ENCODE peak calls at places on chromosomes 11 and 22, in eight cellular contexts. M, P, S, N, G, Z, X and U are unnamed samples.

GRCh38 chr11:2582436-2582931 is 117.3 kb downstream of the KCNQ1OT1 start:
- DNase-seq in Z (no peak), X (no peak), N (peak), S (peak), G (no peak), P (no peak), M (peak), U (no peak)

GRCh38 chr11:94975599-94975998 is 2.1 kb downstream of the KDM4D start:
- DNase-seq in P (no peak), G (no peak), M (no peak), S (no peak), Z (no peak), X (no peak), N (no peak), U (no peak)

GRCh38 chr11:74650498-74650897 is 58.1 kb downstream of the POLD3 start:
- DNase-seq in Z (no peak), P (no peak), G (peak), X (no peak), M (no peak), N (no peak), S (no peak), U (no peak)

GRCh38 chr11:128627666-128628342 is 40.4 kb upstream of the ETS1 start:
- DNase-seq in X (no peak), N (no peak), G (no peak), S (no peak), M (no peak), P (no peak), Z (peak), U (no peak)

GRCh38 chr11:20873054-20873453 is 203.7 kb downstream of the NELL1 start:
- DNase-seq in M (no peak), N (no peak), P (no peak), S (no peak), G (peak), X (no peak), Z (no peak), U (no peak)

GRCh38 chr11:107623183-107623582 is 32.2 kb downstream of the ELMOD1 start:
- DNase-seq in M (no peak), P (no peak), N (no peak), G (no peak), Z (no peak), X (no peak), S (no peak), U (no peak)

GRCh38 chr11:1820463-1821325 is 14.1 kb upstream of the SYT8 start:
- DNase-seq in G (no peak), M (no peak), Z (no peak), N (peak), S (no peak), X (no peak), P (no peak), U (no peak)

GRCh38 chr11:2685566-2686359 is 14.0 kb downstream of the KCNQ1OT1 start:
- DNase-seq in X (no peak), M (peak), G (no peak), Z (no peak), N (peak), S (peak), P (no peak), U (no peak)

GRCh38 chr22:33400891-33401290 is 342.7 kb upstream of the SYN3 start:
- DNase-seq in Z (no peak), M (no peak), S (no peak), N (no peak), P (no peak), G (peak), X (no peak), U (no peak)

GRCh38 chr11:119100246-119100959 is 1.2 kb downstream of the DPAGT1 start:
- DNase-seq in N (peak), X (no peak), P (no peak), S (no peak), M (no peak), G (peak), Z (no peak), U (no peak)

GRCh38 chr11:63747006-63747405 is 21.6 kb downstream of the ZFTA start:
- DNase-seq in X (no peak), M (no peak), Z (no peak), N (no peak), P (no peak), S (no peak), G (no peak), U (no peak)

GRCh38 chr11:116986521-116987105 is 111.6 kb downstream of the SIK3 start:
- DNase-seq in N (no peak), Z (no peak), M (no peak), X (peak), S (no peak), G (no peak), P (no peak), U (no peak)

GRCh38 chr11:2825261-2825885 is 60.2 kb downstream of the CDKN1C start:
- DNase-seq in G (no peak), X (no peak), Z (no peak), M (peak), N (peak), S (peak), P (no peak), U (no peak)

GRCh38 chr11:46356911-46357482 is 9.7 kb downstream of the DGKZ start:
- DNase-seq in P (no peak), S (no peak), X (no peak), M (no peak), Z (no peak), N (no peak), G (no peak), U (no peak)

GRCh38 chr22:40238425-40239344 is 61.0 kb downstream of the TNRC6B start:
- DNase-seq in G (no peak), S (no peak), M (no peak), N (no peak), P (no peak), X (peak), Z (no peak), U (no peak)

GRCh38 chr11:56663386-56663785 is at the start of gene OR5AR1:
- DNase-seq in S (no peak), G (no peak), X (no peak), M (no peak), P (no peak), N (no peak), Z (no peak), U (no peak)

GRCh38 chr11:1835671-1836010 is 851 bp downstream of the SYT8 start:
- DNase-seq in P (no peak), Z (no peak), N (no peak), S (no peak), M (no peak), G (no peak), X (no peak), U (no peak)

GRCh38 chr22:46764779-46765485 is 2.5 kb downstream of the TBC1D22A start:
- DNase-seq in S (no peak), G (no peak), M (peak), P (no peak), Z (no peak), X (no peak), N (peak), U (no peak)

GRCh38 chr11:826836-827145 is 928 bp upstream of the CRACR2B start:
- DNase-seq in G (no peak), X (no peak), S (no peak), Z (no peak), M (no peak), P (no peak), N (no peak), U (no peak)

GRCh38 chr11:63868399-63869064 is 29.6 kb downstream of the MARK2 start:
- DNase-seq in Z (no peak), X (no peak), S (no peak), M (peak), P (no peak), N (peak), G (no peak), U (no peak)

GRCh38 chr11:61549662-61550568 is 31.0 kb downstream of the SYT7 start:
- DNase-seq in N (no peak), S (no peak), Z (no peak), M (no peak), G (no peak), P (no peak), X (no peak), U (no peak)

GRCh38 chr11:69213315-69213714 is 57.6 kb downstream of the SMIM38 start:
- DNase-seq in M (peak), X (no peak), G (no peak), S (no peak), N (peak), P (peak), Z (no peak), U (peak)

GRCh38 chr11:72860592-72860991 is 46.4 kb downstream of the ATG16L2 start:
- DNase-seq in Z (no peak), M (no peak), G (no peak), N (no peak), P (no peak), X (no peak), S (no peak), U (no peak)

GRCh38 chr22:32531955-32532818 is 57.6 kb downstream of the FBXO7 start:
- DNase-seq in M (peak), S (peak), N (peak), X (no peak), P (no peak), G (peak), Z (no peak), U (no peak)

GRCh38 chr22:37545703-37546435 is 14.4 kb upstream of the CDC42EP1 start:
- DNase-seq in M (peak), S (peak), P (no peak), X (no peak), N (peak), Z (no peak), G (no peak), U (no peak)

GRCh38 chr11:44016129-44016528 is 31.7 kb upstream of the ACCSL start:
- DNase-seq in N (peak), X (peak), S (no peak), Z (no peak), P (no peak), M (peak), G (no peak), U (no peak)

GRCh38 chr22:40235418-40235817 is 57.7 kb downstream of the TNRC6B start:
- DNase-seq in P (no peak), N (no peak), Z (no peak), S (no peak), X (no peak), G (peak), M (no peak), U (no peak)

GRCh38 chr11:1573077-1573846 is 1.2 kb upstream of the DUSP8 start:
- DNase-seq in M (peak), S (peak), Z (no peak), N (peak), G (no peak), X (no peak), P (peak), U (no peak)